ENCODE peak calls at places on chromosomes 5 and 9, in eight cellular contexts. N, O, R, L, A, I, H and D are unnamed samples.

GRCh38 chr5:135861646-135862045 is 27.2 kb downstream of the SLC25A48 start:
- DNase-seq in N (no peak), O (no peak), R (no peak), L (no peak), A (no peak), I (no peak), H (no peak), D (no peak)

GRCh38 chr9:136945333-136946227 is 537 bp downstream of the C8G start:
- DNase-seq in N (no peak), O (no peak), R (no peak), L (no peak), A (no peak), I (no peak), H (no peak), D (no peak)

GRCh38 chr9:98783518-98784226 is 12.7 kb downstream of the ANKS6 start:
- DNase-seq in N (no peak), O (no peak), R (no peak), L (no peak), A (no peak), I (no peak), H (no peak), D (no peak)

GRCh38 chr5:179237770-179238627 is 107.3 kb downstream of the ADAMTS2 start:
- DNase-seq in N (no peak), O (no peak), R (no peak), L (no peak), A (no peak), I (no peak), H (no peak), D (no peak)

GRCh38 chr9:112486221-112487007 is at the start of gene KIAA1958:
- DNase-seq in N (peak; percentile 91), O (peak; percentile 91), R (peak; percentile 59), L (peak; percentile 72), A (peak; percentile 92), I (peak; percentile 53), H (peak; percentile 64), D (peak; percentile 76)

GRCh38 chr5:160303690-160304089 is 8.7 kb downstream of the CCNJL start:
- DNase-seq in N (no peak), O (no peak), R (no peak), L (no peak), A (no peak), I (no peak), H (no peak), D (no peak)

GRCh38 chr9:121075251-121076036 is 689 bp downstream of the CNTRL start:
- DNase-seq in N (no peak), O (peak; percentile 34), R (no peak), L (peak; percentile 18), A (peak; percentile 33), I (peak; percentile 49), H (no peak), D (no peak)

GRCh38 chr5:172858990-172859811 is 25.1 kb downstream of the ERGIC1 start:
- DNase-seq in N (no peak), O (no peak), R (no peak), L (peak; percentile 72), A (no peak), I (no peak), H (no peak), D (no peak)

GRCh38 chr9:93675336-93676150 is 99.2 kb downstream of the PHF2 start:
- DNase-seq in N (no peak), O (no peak), R (no peak), L (no peak), A (no peak), I (no peak), H (no peak), D (peak; percentile 42)

GRCh38 chr5:61675015-61675692 is 343.1 kb downstream of the ZSWIM6 start:
- DNase-seq in N (peak; percentile 3), O (no peak), R (peak; percentile 75), L (no peak), A (no peak), I (no peak), H (peak; percentile 74), D (peak; percentile 45)

GRCh38 chr5:144484124-144484897 is 313.6 kb downstream of the KCTD16 start:
- DNase-seq in N (no peak), O (no peak), R (no peak), L (peak; percentile 90), A (no peak), I (no peak), H (no peak), D (no peak)

GRCh38 chr5:73654861-73655318 is 28.9 kb downstream of the ARHGEF28 start:
- DNase-seq in N (no peak), O (no peak), R (no peak), L (peak; percentile 21), A (no peak), I (no peak), H (peak; percentile 50), D (no peak)